ENCODE peak calls at places on chromosome 18, in six cellular contexts. N is GM12891, O is GM12878, Z is H1, H is K562, P is HepG2. T is an unnamed sample.

GRCh38 chr18:74598350-74599001 is 806 bp downstream of the ZNF407 start:
- DNase-seq in N (peak; percentile 60), O (no peak), Z (peak; percentile 72), H (peak; percentile 40), P (peak; percentile 60), T (peak; percentile 55)

GRCh38 chr18:23257153-23257552 is 121.9 kb downstream of the CABLES1 start:
- DNase-seq in N (no peak), O (no peak), Z (no peak), H (no peak), P (peak; percentile 6), T (no peak)

GRCh38 chr18:9647496-9648323 is 33.4 kb upstream of the PPP4R1 start:
- DNase-seq in N (no peak), O (peak; percentile 21), Z (no peak), H (no peak), P (peak; percentile 54), T (no peak)

GRCh38 chr18:73093687-73094250 is 226.0 kb upstream of the NETO1 start:
- DNase-seq in N (no peak), O (no peak), Z (no peak), H (no peak), P (no peak), T (no peak)

GRCh38 chr18:62109676-62110075 is 77.2 kb downstream of the PIGN start:
- DNase-seq in N (no peak), O (no peak), Z (no peak), H (no peak), P (no peak), T (no peak)

GRCh38 chr18:75544051-75544481 is 116.6 kb upstream of the SMIM21 start:
- DNase-seq in N (no peak), O (no peak), Z (no peak), H (no peak), P (no peak), T (no peak)

GRCh38 chr18:2805970-2806943 is 40.5 kb upstream of the EMILIN2 start:
- DNase-seq in N (no peak), O (no peak), Z (no peak), H (no peak), P (no peak), T (no peak)

GRCh38 chr18:5294618-5295230 is 802 bp downstream of the ZBTB14 start:
- DNase-seq in N (no peak), O (no peak), Z (peak; percentile 67), H (no peak), P (peak; percentile 27), T (no peak)

GRCh38 chr18:67733094-67733493 is 216.6 kb upstream of the DSEL start:
- DNase-seq in N (no peak), O (no peak), Z (no peak), H (no peak), P (no peak), T (no peak)

DNA sequence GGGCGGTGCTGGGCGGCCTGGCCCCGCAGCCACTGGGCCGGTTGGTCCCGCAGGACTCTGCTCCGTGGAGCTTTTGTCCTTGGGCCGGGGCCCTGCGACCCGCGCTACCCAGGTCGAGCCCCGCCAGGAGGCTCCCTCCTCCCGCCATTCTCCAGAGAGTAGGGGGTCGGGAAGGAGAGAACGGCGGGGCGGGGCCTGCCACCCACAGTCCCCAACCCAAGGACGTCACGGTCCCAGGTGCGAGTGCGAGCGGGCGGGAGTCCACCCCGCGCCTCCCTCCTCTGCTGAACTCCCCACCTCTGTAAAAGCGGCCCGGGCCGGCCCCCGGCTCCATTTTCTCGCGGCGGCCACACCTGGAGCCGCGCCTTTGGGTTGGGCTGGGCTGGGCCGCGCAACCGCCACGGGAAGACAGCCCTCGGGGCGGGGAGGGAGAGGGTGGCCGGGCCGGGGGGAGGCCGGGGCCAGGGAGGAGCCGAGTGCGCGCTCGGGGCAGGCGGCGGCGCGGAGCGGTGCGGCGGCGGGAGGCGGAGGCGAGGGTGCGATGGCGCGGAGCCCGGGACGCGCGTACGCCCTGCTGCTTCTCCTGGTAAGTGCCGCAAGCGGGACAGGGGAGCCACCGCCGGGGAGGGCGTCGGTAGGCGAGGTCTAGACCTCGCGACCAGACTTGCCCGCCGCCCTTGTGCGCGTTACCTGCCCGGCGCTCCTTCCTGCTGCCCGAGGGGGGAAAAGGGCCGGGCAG is at the start of gene DSG2:
- DNase-seq in N (peak; percentile 74), O (no peak), Z (peak; percentile 91), H (peak; percentile 90), P (peak; percentile 43), T (peak; percentile 78)
- TF ChIP-seq POLR2A in N (peak; percentile 33), O (peak; percentile 89), Z (peak; percentile 78), H (peak; percentile 75), P (peak; percentile 58), T (peak; percentile 83)

GRCh38 chr18:13793819-13794218 is 30.1 kb upstream of the MC5R start:
- DNase-seq in N (no peak), O (no peak), Z (no peak), H (no peak), P (no peak), T (no peak)

GRCh38 chr18:13799396-13799795 is 24.6 kb upstream of the MC5R start:
- DNase-seq in N (no peak), O (no peak), Z (no peak), H (no peak), P (no peak), T (no peak)

GRCh38 chr18:13800505-13801259 is 23.3 kb upstream of the MC5R start:
- DNase-seq in N (peak; percentile 37), O (no peak), Z (peak; percentile 75), H (peak; percentile 52), P (peak; percentile 49), T (no peak)

GRCh38 chr18:13797157-13797611 is 26.8 kb upstream of the MC5R start:
- DNase-seq in N (no peak), O (no peak), Z (no peak), H (no peak), P (peak; percentile 7), T (no peak)

DNA sequence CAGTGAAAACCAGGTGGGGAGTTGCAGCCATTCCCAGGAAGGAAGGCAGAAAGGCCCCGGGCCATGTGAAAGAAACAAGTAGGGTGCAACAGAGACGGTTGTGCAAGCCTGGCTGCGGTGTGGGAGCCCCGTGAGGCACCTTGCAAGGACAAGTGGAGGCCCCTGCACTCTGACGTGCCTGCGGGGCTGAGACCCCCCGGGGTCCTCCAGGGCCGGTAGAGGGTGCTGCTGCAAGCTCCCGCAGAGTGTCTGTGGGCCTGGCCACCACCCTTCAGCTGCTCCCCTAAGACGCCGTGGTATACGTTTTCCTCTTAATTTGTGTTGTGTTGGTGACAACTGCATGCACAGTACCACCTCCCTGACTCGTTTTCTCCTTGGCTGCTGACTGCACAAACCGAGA is 27.4 kb upstream of the MC5R start:
- DNase-seq in N (no peak), O (no peak), Z (no peak), H (peak; percentile 23), P (no peak), T (no peak)
- TF ChIP-seq TAF1 in N (no peak), O (no peak), Z (no peak), H (no peak), P (no peak), T (no peak)

GRCh38 chr18:45958730-45959129 is 8.4 kb downstream of the EPG5 start:
- DNase-seq in N (no peak), O (no peak), Z (no peak), H (no peak), P (no peak), T (no peak)

GRCh38 chr18:45967007-45967706 is at the start of gene EPG5:
- DNase-seq in N (peak; percentile 92), O (peak; percentile 68), Z (peak; percentile 97), H (peak; percentile 88), P (peak; percentile 93), T (peak; percentile 87)

GRCh38 chr18:45958027-45958426 is 9.1 kb downstream of the EPG5 start:
- DNase-seq in N (no peak), O (no peak), Z (no peak), H (no peak), P (no peak), T (no peak)

GRCh38 chr18:45962461-45962860 is 4.7 kb downstream of the EPG5 start:
- DNase-seq in N (no peak), O (peak; percentile 30), Z (no peak), H (no peak), P (peak; percentile 45), T (no peak)

DNA sequence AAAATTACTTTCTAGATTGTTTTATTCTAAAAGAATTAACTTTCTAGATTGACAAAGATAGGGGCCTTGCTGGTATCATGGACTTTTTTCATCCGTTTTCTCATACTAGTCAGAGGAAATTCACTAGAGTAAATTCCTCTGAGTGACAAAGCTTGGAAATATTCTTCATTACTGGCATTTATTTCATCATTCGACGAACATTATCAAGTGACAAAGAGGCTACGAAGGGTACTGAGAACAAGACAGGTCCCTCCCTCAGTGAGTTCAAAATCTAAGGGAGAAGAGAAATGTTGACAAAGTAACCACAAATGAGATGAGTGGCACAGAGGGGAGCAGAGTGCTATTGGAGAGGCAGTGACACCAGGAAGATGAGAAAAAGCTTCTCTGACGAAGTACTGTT is 4.3 kb downstream of the EPG5 start:
- DNase-seq in N (no peak), O (no peak), Z (no peak), H (no peak), P (no peak), T (no peak)
- TF ChIP-seq POLR2A in N (no peak), O (no peak), Z (no peak), H (no peak), P (no peak), T (no peak)

GRCh38 chr18:35463050-35463449 is 34.7 kb downstream of the INO80C start:
- DNase-seq in N (no peak), O (no peak), Z (no peak), H (peak; percentile 45), P (no peak), T (no peak)

GRCh38 chr18:35458677-35459441 is 38.9 kb downstream of the INO80C start:
- DNase-seq in N (no peak), O (peak; percentile 20), Z (peak; percentile 55), H (peak; percentile 89), P (peak; percentile 86), T (no peak)

GRCh38 chr18:35458271-35458670 is 39.5 kb downstream of the INO80C start:
- DNase-seq in N (no peak), O (no peak), Z (no peak), H (no peak), P (peak; percentile 13), T (no peak)

GRCh38 chr18:35459997-35460396 is 37.8 kb downstream of the INO80C start:
- DNase-seq in N (no peak), O (no peak), Z (no peak), H (no peak), P (no peak), T (no peak)

GRCh38 chr18:35460719-35461118 is 37.0 kb downstream of the INO80C start:
- DNase-seq in N (no peak), O (no peak), Z (no peak), H (no peak), P (no peak), T (no peak)
- TF ChIP-seq TAF1 in N (no peak), O (no peak), Z (no peak), H (no peak), P (no peak), T (no peak)

GRCh38 chr18:35580748-35581534 is 599 bp upstream of the GALNT1 start:
- DNase-seq in N (peak; percentile 49), O (no peak), Z (peak; percentile 72), H (peak; percentile 59), P (peak; percentile 23), T (peak; percentile 41)
- TF ChIP-seq POLR2A in N (no peak), O (peak; percentile 75), Z (no peak), H (no peak), P (no peak), T (peak; percentile 27)

GRCh38 chr18:39698436-39698835 is 2132.8 kb upstream of the CELF4 start:
- DNase-seq in N (no peak), O (no peak), Z (no peak), H (no peak), P (no peak), T (no peak)

GRCh38 chr18:39702888-39703287 is 2137.3 kb upstream of the CELF4 start:
- DNase-seq in N (no peak), O (no peak), Z (no peak), H (no peak), P (no peak), T (no peak)

GRCh38 chr18:39701071-39701783 is 2135.6 kb upstream of the CELF4 start:
- DNase-seq in N (no peak), O (no peak), Z (no peak), H (no peak), P (no peak), T (no peak)

GRCh38 chr18:39701839-39702238 is 2136.2 kb upstream of the CELF4 start:
- DNase-seq in N (no peak), O (no peak), Z (no peak), H (no peak), P (peak; percentile 88), T (no peak)
- TF ChIP-seq TAF1 in N (no peak), O (no peak), Z (no peak), H (no peak), P (no peak), T (no peak)